ENCODE peak calls at places on chromosomes 1 and 21, in four cellular contexts. R is upper lobe of left lung, Q is stomach, C is breast epithelium. H is an unnamed sample.

GRCh38 chr1:187634940-187635339 is 806.2 kb downstream of the PLA2G4A start:
- DNase-seq in R (no peak), Q (no peak), C (no peak), H (no peak)

GRCh38 chr1:17669866-17670451 is 85.2 kb upstream of the ACTL8 start:
- DNase-seq in R (no peak), Q (no peak), C (no peak), H (no peak)

GRCh38 chr1:57013522-57013921 is 47.7 kb upstream of the C8B start:
- DNase-seq in R (no peak), Q (no peak), C (no peak), H (no peak)

GRCh38 chr1:98177751-98178150 is 256.9 kb upstream of the DPYD start:
- DNase-seq in R (no peak), Q (no peak), C (no peak), H (no peak)

GRCh38 chr21:30718239-30718909 is at the start of gene KRTAP21-3:
- DNase-seq in R (no peak), Q (no peak), C (no peak), H (no peak)

GRCh38 chr1:19476440-19477190 is 8.7 kb downstream of the CAPZB start:
- DNase-seq in R (peak; percentile 68), Q (no peak), C (no peak), H (no peak)

GRCh38 chr1:226125831-226126230 is 60.7 kb downstream of the ACBD3 start:
- DNase-seq in R (no peak), Q (no peak), C (no peak), H (no peak)

GRCh38 chr1:18989176-18989799 is 32.8 kb upstream of the IFFO2 start:
- DNase-seq in R (no peak), Q (no peak), C (no peak), H (no peak)

GRCh38 chr1:219027161-219027673 is 146.5 kb upstream of the LYPLAL1 start:
- DNase-seq in R (no peak), Q (no peak), C (no peak), H (no peak)

GRCh38 chr1:198873696-198874230 is 234.9 kb downstream of the PTPRC start:
- DNase-seq in R (no peak), Q (no peak), C (no peak), H (no peak)

GRCh38 chr1:40171036-40171435 is 9.8 kb downstream of the RLF start:
- DNase-seq in R (no peak), Q (no peak), C (no peak), H (no peak)

GRCh38 chr1:179807691-179808485 is 64.8 kb downstream of the FAM163A start:
- DNase-seq in R (no peak), Q (no peak), C (no peak), H (no peak)

GRCh38 chr1:32989160-32989894 is 24.7 kb upstream of the RNF19B start:
- DNase-seq in R (peak; percentile 94), Q (peak; percentile 71), C (peak; percentile 81), H (peak; percentile 96)

GRCh38 chr1:38569932-38570356 is 289.6 kb downstream of the RRAGC start:
- DNase-seq in R (no peak), Q (no peak), C (no peak), H (no peak)

GRCh38 chr1:233006582-233006981 is 56.2 kb downstream of the NTPCR start:
- DNase-seq in R (no peak), Q (no peak), C (no peak), H (no peak)

GRCh38 chr1:95010158-95010557 is 62.6 kb downstream of the ALG14 start:
- DNase-seq in R (no peak), Q (no peak), C (no peak), H (no peak)

GRCh38 chr1:182394055-182394775 is 2.6 kb upstream of the GLUL start:
- DNase-seq in R (peak; percentile 36), Q (no peak), C (no peak), H (no peak)

GRCh38 chr1:112818990-112819689 is 104.0 kb upstream of the PPM1J start:
- DNase-seq in R (no peak), Q (no peak), C (no peak), H (no peak)

GRCh38 chr1:84619383-84620093 is 45.3 kb upstream of the CTBS start:
- DNase-seq in R (no peak), Q (no peak), C (no peak), H (no peak)

GRCh38 chr1:215958836-215959235 is 391.7 kb downstream of the KCTD3 start:
- DNase-seq in R (no peak), Q (no peak), C (no peak), H (no peak)

GRCh38 chr1:155474156-155474555 is 88.4 kb downstream of the ASH1L start:
- DNase-seq in R (no peak), Q (no peak), C (no peak), H (no peak)

GRCh38 chr1:18288609-18289219 is 181.1 kb downstream of the IGSF21 start:
- DNase-seq in R (no peak), Q (no peak), C (no peak), H (no peak)

GRCh38 chr1:2110738-2111673 is 60.8 kb downstream of the PRKCZ start:
- DNase-seq in R (no peak), Q (no peak), C (no peak), H (no peak)

GRCh38 chr1:43024905-43025304 is 66.2 kb upstream of the SLC2A1 start:
- DNase-seq in R (no peak), Q (no peak), C (no peak), H (no peak)

GRCh38 chr1:44613932-44614331 is 60.3 kb downstream of the TMEM53 start:
- DNase-seq in R (no peak), Q (no peak), C (no peak), H (no peak)

GRCh38 chr1:203320546-203321272 is 15.4 kb downstream of the BTG2 start:
- DNase-seq in R (peak; percentile 87), Q (peak; percentile 85), C (peak; percentile 75), H (no peak)

GRCh38 chr1:233299450-233299849 is 3.9 kb upstream of the PCNX2 start:
- DNase-seq in R (no peak), Q (no peak), C (no peak), H (no peak)

GRCh38 chr1:177569476-177569875 is 398.7 kb downstream of the BRINP2 start:
- DNase-seq in R (no peak), Q (no peak), C (no peak), H (no peak)

GRCh38 chr1:26094677-26095383 is 16.8 kb upstream of the PDIK1L start:
- DNase-seq in R (peak; percentile 43), Q (no peak), C (no peak), H (no peak)

GRCh38 chr21:41837756-41838297 is 41.3 kb downstream of the PRDM15 start:
- DNase-seq in R (no peak), Q (no peak), C (no peak), H (no peak)

GRCh38 chr1:227125929-227126545 is 185.9 kb downstream of the COQ8A start:
- DNase-seq in R (no peak), Q (no peak), C (no peak), H (no peak)

GRCh38 chr1:159296697-159297375 is 5.3 kb upstream of the FCER1A start:
- DNase-seq in R (no peak), Q (no peak), C (no peak), H (no peak)

DNA sequence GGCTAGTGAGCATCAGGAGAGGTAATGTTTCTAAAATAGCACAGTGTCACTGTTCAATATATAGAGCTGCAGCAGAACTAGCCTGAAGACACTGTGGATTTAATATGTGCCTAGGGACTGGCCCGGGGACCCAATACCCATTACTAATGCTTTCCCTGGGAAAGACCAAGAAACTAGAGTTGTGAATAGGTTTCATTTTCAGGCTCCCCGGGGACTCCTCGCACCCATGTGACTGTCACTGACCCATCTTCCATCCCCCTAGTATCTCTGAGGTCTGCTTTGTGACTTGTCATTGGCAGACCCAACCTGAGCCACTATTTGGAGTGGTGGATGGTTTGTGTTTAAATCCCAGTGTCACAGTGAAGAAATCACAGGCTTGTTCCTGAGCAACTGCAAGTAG is 129.9 kb upstream of the TNR start:
- DNase-seq in R (no peak), Q (no peak), C (no peak), H (no peak)
- TF ChIP-seq CTCF in R (no peak), Q (no peak), C (no peak), H (no peak)

GRCh38 chr1:209434066-209434465 is 149.4 kb upstream of the CAMK1G start:
- DNase-seq in R (no peak), Q (no peak), C (no peak), H (no peak)
- TF ChIP-seq POLR2A in R (no peak), Q (no peak), C (no peak), H (no peak)

DNA sequence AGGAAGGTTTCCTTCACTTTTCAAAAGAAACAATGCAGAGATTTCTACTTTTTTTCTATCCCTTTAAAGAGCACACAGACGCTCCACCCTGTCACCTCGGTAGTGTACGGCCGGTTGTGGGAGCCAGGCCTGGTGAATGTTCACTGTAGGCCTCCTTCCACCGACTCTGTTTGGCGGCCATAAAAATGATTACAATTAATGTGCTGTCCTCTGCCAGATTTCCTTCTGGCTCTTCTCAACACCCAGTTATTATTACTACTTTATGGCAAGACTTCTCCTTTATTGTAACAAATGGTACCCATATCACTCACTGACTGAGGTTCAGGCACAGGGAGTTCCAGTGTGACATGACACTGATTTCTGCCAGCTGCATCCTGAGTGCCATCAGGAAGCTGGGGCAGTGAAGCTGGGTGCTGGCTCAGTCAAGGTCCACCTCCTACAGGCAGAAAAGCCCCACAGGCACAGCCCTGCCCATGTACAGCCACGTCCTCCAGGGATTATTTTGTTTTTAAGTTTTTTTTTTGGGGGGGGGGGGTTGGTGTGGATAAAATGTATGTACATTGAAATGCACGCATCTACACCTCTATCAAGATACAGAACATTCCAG is 37.3 kb downstream of the GPR161 start:
- DNase-seq in R (no peak), Q (no peak), C (no peak), H (no peak)
- TF ChIP-seq POLR2AphosphoS5 in R (no peak), Q (no peak), C (no peak), H (no peak)

GRCh38 chr1:109273570-109274288 is 9.2 kb downstream of the PSRC1 start:
- DNase-seq in R (no peak), Q (no peak), C (no peak), H (no peak)

GRCh38 chr1:109272831-109273547 is 10.0 kb downstream of the PSRC1 start:
- DNase-seq in R (no peak), Q (no peak), C (no peak), H (no peak)

GRCh38 chr1:109274533-109275476 is 8.1 kb downstream of the PSRC1 start:
- DNase-seq in R (peak; percentile 80), Q (peak; percentile 74), C (peak; percentile 70), H (no peak)

GRCh38 chr1:109277434-109278204 is 5.3 kb downstream of the PSRC1 start:
- DNase-seq in R (peak; percentile 94), Q (peak; percentile 84), C (no peak), H (peak; percentile 95)

DNA sequence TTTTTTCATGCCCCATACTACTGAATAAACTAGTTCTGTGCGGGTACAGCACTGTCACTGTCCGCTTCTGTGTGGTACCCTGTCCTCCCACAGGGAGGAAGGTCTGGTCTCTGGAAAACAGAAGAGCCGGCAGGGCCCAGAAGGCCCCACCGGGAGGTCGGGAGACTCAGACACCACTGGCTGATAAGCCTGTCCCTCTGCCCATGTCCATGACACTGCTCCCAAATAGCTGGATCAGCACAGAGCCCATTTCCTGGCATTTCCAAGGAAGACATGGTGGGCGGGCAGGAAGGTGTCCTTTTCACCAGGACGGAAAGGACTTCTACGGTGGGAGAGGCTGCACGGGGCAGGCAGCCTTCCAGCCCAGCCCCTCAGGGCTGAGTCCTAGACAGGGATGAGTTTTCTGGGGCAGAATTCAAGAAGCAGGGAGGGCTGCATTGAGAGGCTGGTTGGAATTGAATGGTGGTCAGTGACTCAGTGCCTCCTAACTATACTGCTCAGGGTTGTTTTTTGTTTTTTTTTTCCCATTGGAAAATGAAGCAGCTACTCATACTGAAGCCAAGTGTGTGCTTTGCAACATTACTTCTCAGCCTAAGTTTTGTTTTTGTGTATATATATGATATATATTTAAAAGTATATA is 7.1 kb downstream of the PSRC1 start:
- DNase-seq in R (no peak), Q (no peak), C (no peak), H (no peak)
- TF ChIP-seq CTCF in R (no peak), Q (no peak), C (no peak), H (no peak)

GRCh38 chr1:150875197-150876110 is 945 bp downstream of the ARNT start:
- DNase-seq in R (peak; percentile 30), Q (no peak), C (no peak), H (no peak)
- TF ChIP-seq POLR2A in R (no peak), Q (no peak), C (no peak), H (no peak)

H was measured in esophagus muscularis mucosa.